ENCODE peak calls at places on chromosomes 13 and 19, in seven cellular contexts. One of them, this sample, is unnamed.

GRCh38 chr19:35177377-35178274 is 23.1 kb downstream of the FXYD5 start:
- DNase-seq in stimulated activated naive CD8-positive, alpha-beta T cell treated with anti-CD3 and anti-CD28 coated beads, Interleukin-15, amount 100 ng/mL, for 72 hours: no peak
- DNase-seq in cardiac fibroblast: no peak
- DNase-seq in omental fat pad: no peak
- DNase-seq in retina: no peak
- DNase-seq in dermis blood vessel endothelial cell: no peak
- DNase-seq in stimulated activated CD4-positive, alpha-beta T cell treated with anti-CD3 and anti-CD28 coated beads, Interleukin-2, amount 100 ng/mL, for 24 hours: no peak
- DNase-seq in this sample: no peak

GRCh38 chr13:99386911-99387788 is 80.0 kb upstream of the GPR183 start:
- DNase-seq in stimulated activated CD4-positive, alpha-beta T cell treated with anti-CD3 and anti-CD28 coated beads, Interleukin-2, amount 100 ng/mL, for 24 hours: peak; percentile 90
- DNase-seq in dermis blood vessel endothelial cell: peak; percentile 70
- DNase-seq in omental fat pad: peak; percentile 57
- DNase-seq in cardiac fibroblast: peak; percentile 10
- DNase-seq in stimulated activated naive CD8-positive, alpha-beta T cell treated with anti-CD3 and anti-CD28 coated beads, Interleukin-15, amount 100 ng/mL, for 72 hours: peak; percentile 81
- DNase-seq in retina: no peak
- DNase-seq in this sample: peak; percentile 92

GRCh38 chr19:55308281-55308680 is 16.9 kb downstream of the TMEM150B start:
- DNase-seq in stimulated activated CD4-positive, alpha-beta T cell treated with anti-CD3 and anti-CD28 coated beads, Interleukin-2, amount 100 ng/mL, for 24 hours: no peak
- DNase-seq in retina: no peak
- DNase-seq in cardiac fibroblast: no peak
- DNase-seq in stimulated activated naive CD8-positive, alpha-beta T cell treated with anti-CD3 and anti-CD28 coated beads, Interleukin-15, amount 100 ng/mL, for 72 hours: no peak
- DNase-seq in dermis blood vessel endothelial cell: no peak
- DNase-seq in omental fat pad: no peak
- DNase-seq in this sample: no peak

GRCh38 chr19:48926909-48927308 is 6.6 kb upstream of the DHDH start:
- DNase-seq in stimulated activated naive CD8-positive, alpha-beta T cell treated with anti-CD3 and anti-CD28 coated beads, Interleukin-15, amount 100 ng/mL, for 72 hours: no peak
- DNase-seq in retina: no peak
- DNase-seq in cardiac fibroblast: peak; percentile 98
- DNase-seq in omental fat pad: no peak
- DNase-seq in stimulated activated CD4-positive, alpha-beta T cell treated with anti-CD3 and anti-CD28 coated beads, Interleukin-2, amount 100 ng/mL, for 24 hours: no peak
- DNase-seq in dermis blood vessel endothelial cell: peak; percentile 87
- DNase-seq in this sample: no peak

GRCh38 chr13:104426435-104426834 is 1360.2 kb upstream of the SLC10A2 start:
- DNase-seq in dermis blood vessel endothelial cell: no peak
- DNase-seq in omental fat pad: no peak
- DNase-seq in stimulated activated CD4-positive, alpha-beta T cell treated with anti-CD3 and anti-CD28 coated beads, Interleukin-2, amount 100 ng/mL, for 24 hours: no peak
- DNase-seq in cardiac fibroblast: no peak
- DNase-seq in retina: no peak
- DNase-seq in stimulated activated naive CD8-positive, alpha-beta T cell treated with anti-CD3 and anti-CD28 coated beads, Interleukin-15, amount 100 ng/mL, for 72 hours: no peak
- DNase-seq in this sample: no peak

GRCh38 chr19:38079926-38080380 is 144.1 kb downstream of the DPF1 start:
- DNase-seq in stimulated activated naive CD8-positive, alpha-beta T cell treated with anti-CD3 and anti-CD28 coated beads, Interleukin-15, amount 100 ng/mL, for 72 hours: no peak
- DNase-seq in stimulated activated CD4-positive, alpha-beta T cell treated with anti-CD3 and anti-CD28 coated beads, Interleukin-2, amount 100 ng/mL, for 24 hours: no peak
- DNase-seq in dermis blood vessel endothelial cell: peak; percentile 83
- DNase-seq in retina: no peak
- DNase-seq in omental fat pad: no peak
- DNase-seq in cardiac fibroblast: peak; percentile 71
- DNase-seq in this sample: no peak

GRCh38 chr19:45349430-45349941 is 8.9 kb downstream of the KLC3 start:
- DNase-seq in retina: no peak
- DNase-seq in omental fat pad: no peak
- DNase-seq in stimulated activated CD4-positive, alpha-beta T cell treated with anti-CD3 and anti-CD28 coated beads, Interleukin-2, amount 100 ng/mL, for 24 hours: no peak
- DNase-seq in dermis blood vessel endothelial cell: no peak
- DNase-seq in cardiac fibroblast: no peak
- DNase-seq in stimulated activated naive CD8-positive, alpha-beta T cell treated with anti-CD3 and anti-CD28 coated beads, Interleukin-15, amount 100 ng/mL, for 72 hours: no peak
- DNase-seq in this sample: no peak

GRCh38 chr19:48806818-48807589 is 3.8 kb downstream of the BCAT2 start:
- DNase-seq in stimulated activated CD4-positive, alpha-beta T cell treated with anti-CD3 and anti-CD28 coated beads, Interleukin-2, amount 100 ng/mL, for 24 hours: no peak
- DNase-seq in dermis blood vessel endothelial cell: peak; percentile 62
- DNase-seq in cardiac fibroblast: peak; percentile 59
- DNase-seq in stimulated activated naive CD8-positive, alpha-beta T cell treated with anti-CD3 and anti-CD28 coated beads, Interleukin-15, amount 100 ng/mL, for 72 hours: no peak
- DNase-seq in omental fat pad: no peak
- DNase-seq in retina: peak; percentile 72
- DNase-seq in this sample: no peak

GRCh38 chr13:66809496-66809895 is 420.6 kb downstream of the PCDH9 start:
- DNase-seq in cardiac fibroblast: no peak
- DNase-seq in stimulated activated CD4-positive, alpha-beta T cell treated with anti-CD3 and anti-CD28 coated beads, Interleukin-2, amount 100 ng/mL, for 24 hours: no peak
- DNase-seq in dermis blood vessel endothelial cell: no peak
- DNase-seq in stimulated activated naive CD8-positive, alpha-beta T cell treated with anti-CD3 and anti-CD28 coated beads, Interleukin-15, amount 100 ng/mL, for 72 hours: no peak
- DNase-seq in retina: no peak
- DNase-seq in omental fat pad: no peak
- DNase-seq in this sample: no peak

GRCh38 chr13:111915104-111915551 is 151.8 kb upstream of the SOX1 start:
- DNase-seq in cardiac fibroblast: no peak
- DNase-seq in retina: no peak
- DNase-seq in omental fat pad: no peak
- DNase-seq in dermis blood vessel endothelial cell: no peak
- DNase-seq in stimulated activated naive CD8-positive, alpha-beta T cell treated with anti-CD3 and anti-CD28 coated beads, Interleukin-15, amount 100 ng/mL, for 72 hours: no peak
- DNase-seq in stimulated activated CD4-positive, alpha-beta T cell treated with anti-CD3 and anti-CD28 coated beads, Interleukin-2, amount 100 ng/mL, for 24 hours: peak; percentile 0
- DNase-seq in this sample: peak; percentile 31

GRCh38 chr13:109145631-109146030 is 516.2 kb downstream of the MYO16 start:
- DNase-seq in stimulated activated CD4-positive, alpha-beta T cell treated with anti-CD3 and anti-CD28 coated beads, Interleukin-2, amount 100 ng/mL, for 24 hours: no peak
- DNase-seq in omental fat pad: no peak
- DNase-seq in stimulated activated naive CD8-positive, alpha-beta T cell treated with anti-CD3 and anti-CD28 coated beads, Interleukin-15, amount 100 ng/mL, for 72 hours: no peak
- DNase-seq in retina: peak; percentile 39
- DNase-seq in cardiac fibroblast: peak; percentile 85
- DNase-seq in dermis blood vessel endothelial cell: peak; percentile 13
- DNase-seq in this sample: no peak

GRCh38 chr13:25237083-25237482 is 50.2 kb downstream of the MTMR6 start:
- DNase-seq in stimulated activated CD4-positive, alpha-beta T cell treated with anti-CD3 and anti-CD28 coated beads, Interleukin-2, amount 100 ng/mL, for 24 hours: no peak
- DNase-seq in cardiac fibroblast: no peak
- DNase-seq in retina: no peak
- DNase-seq in dermis blood vessel endothelial cell: no peak
- DNase-seq in omental fat pad: no peak
- DNase-seq in stimulated activated naive CD8-positive, alpha-beta T cell treated with anti-CD3 and anti-CD28 coated beads, Interleukin-15, amount 100 ng/mL, for 72 hours: no peak
- DNase-seq in this sample: no peak

GRCh38 chr19:14496849-14497346 is 971 bp upstream of the GIPC1 start:
- DNase-seq in dermis blood vessel endothelial cell: no peak
- DNase-seq in cardiac fibroblast: no peak
- DNase-seq in stimulated activated naive CD8-positive, alpha-beta T cell treated with anti-CD3 and anti-CD28 coated beads, Interleukin-15, amount 100 ng/mL, for 72 hours: no peak
- DNase-seq in stimulated activated CD4-positive, alpha-beta T cell treated with anti-CD3 and anti-CD28 coated beads, Interleukin-2, amount 100 ng/mL, for 24 hours: no peak
- DNase-seq in omental fat pad: no peak
- DNase-seq in retina: no peak
- DNase-seq in this sample: no peak

GRCh38 chr13:90690458-90691063 is 656.9 kb upstream of the MIR17HG start:
- DNase-seq in stimulated activated naive CD8-positive, alpha-beta T cell treated with anti-CD3 and anti-CD28 coated beads, Interleukin-15, amount 100 ng/mL, for 72 hours: no peak
- DNase-seq in dermis blood vessel endothelial cell: no peak
- DNase-seq in stimulated activated CD4-positive, alpha-beta T cell treated with anti-CD3 and anti-CD28 coated beads, Interleukin-2, amount 100 ng/mL, for 24 hours: no peak
- DNase-seq in retina: no peak
- DNase-seq in cardiac fibroblast: peak; percentile 96
- DNase-seq in omental fat pad: no peak
- DNase-seq in this sample: no peak

GRCh38 chr19:12244370-12244769 is 50.3 kb downstream of the ZNF44 start:
- DNase-seq in cardiac fibroblast: no peak
- DNase-seq in stimulated activated naive CD8-positive, alpha-beta T cell treated with anti-CD3 and anti-CD28 coated beads, Interleukin-15, amount 100 ng/mL, for 72 hours: no peak
- DNase-seq in omental fat pad: no peak
- DNase-seq in stimulated activated CD4-positive, alpha-beta T cell treated with anti-CD3 and anti-CD28 coated beads, Interleukin-2, amount 100 ng/mL, for 24 hours: no peak
- DNase-seq in retina: no peak
- DNase-seq in dermis blood vessel endothelial cell: no peak
- DNase-seq in this sample: no peak

GRCh38 chr19:33298146-33298911 is 4.0 kb downstream of the CEBPA start:
- DNase-seq in dermis blood vessel endothelial cell: no peak
- DNase-seq in retina: no peak
- DNase-seq in stimulated activated CD4-positive, alpha-beta T cell treated with anti-CD3 and anti-CD28 coated beads, Interleukin-2, amount 100 ng/mL, for 24 hours: no peak
- DNase-seq in cardiac fibroblast: no peak
- DNase-seq in stimulated activated naive CD8-positive, alpha-beta T cell treated with anti-CD3 and anti-CD28 coated beads, Interleukin-15, amount 100 ng/mL, for 72 hours: no peak
- DNase-seq in omental fat pad: no peak
- DNase-seq in this sample: peak; percentile 42

GRCh38 chr13:99374994-99375805 is 68.0 kb upstream of the GPR183 start:
- DNase-seq in stimulated activated naive CD8-positive, alpha-beta T cell treated with anti-CD3 and anti-CD28 coated beads, Interleukin-15, amount 100 ng/mL, for 72 hours: no peak
- DNase-seq in omental fat pad: no peak
- DNase-seq in cardiac fibroblast: no peak
- DNase-seq in dermis blood vessel endothelial cell: no peak
- DNase-seq in retina: no peak
- DNase-seq in stimulated activated CD4-positive, alpha-beta T cell treated with anti-CD3 and anti-CD28 coated beads, Interleukin-2, amount 100 ng/mL, for 24 hours: no peak
- DNase-seq in this sample: peak; percentile 93

GRCh38 chr19:4234862-4235201 is 5.5 kb downstream of the EBI3 start:
- DNase-seq in stimulated activated CD4-positive, alpha-beta T cell treated with anti-CD3 and anti-CD28 coated beads, Interleukin-2, amount 100 ng/mL, for 24 hours: no peak
- DNase-seq in omental fat pad: no peak
- DNase-seq in dermis blood vessel endothelial cell: no peak
- DNase-seq in stimulated activated naive CD8-positive, alpha-beta T cell treated with anti-CD3 and anti-CD28 coated beads, Interleukin-15, amount 100 ng/mL, for 72 hours: no peak
- DNase-seq in cardiac fibroblast: no peak
- DNase-seq in retina: no peak
- DNase-seq in this sample: no peak

GRCh38 chr13:87570669-87571068 is 100.5 kb upstream of the SLITRK5 start:
- DNase-seq in retina: no peak
- DNase-seq in dermis blood vessel endothelial cell: no peak
- DNase-seq in cardiac fibroblast: no peak
- DNase-seq in stimulated activated CD4-positive, alpha-beta T cell treated with anti-CD3 and anti-CD28 coated beads, Interleukin-2, amount 100 ng/mL, for 24 hours: no peak
- DNase-seq in stimulated activated naive CD8-positive, alpha-beta T cell treated with anti-CD3 and anti-CD28 coated beads, Interleukin-15, amount 100 ng/mL, for 72 hours: no peak
- DNase-seq in omental fat pad: no peak
- DNase-seq in this sample: no peak

GRCh38 chr19:55683449-55684261 is 8.6 kb downstream of the EPN1 start:
- DNase-seq in cardiac fibroblast: no peak
- DNase-seq in retina: no peak
- DNase-seq in omental fat pad: no peak
- DNase-seq in stimulated activated CD4-positive, alpha-beta T cell treated with anti-CD3 and anti-CD28 coated beads, Interleukin-2, amount 100 ng/mL, for 24 hours: no peak
- DNase-seq in stimulated activated naive CD8-positive, alpha-beta T cell treated with anti-CD3 and anti-CD28 coated beads, Interleukin-15, amount 100 ng/mL, for 72 hours: no peak
- DNase-seq in dermis blood vessel endothelial cell: no peak
- DNase-seq in this sample: peak; percentile 82

GRCh38 chr13:113044431-113045114 is 61.0 kb upstream of the F7 start:
- DNase-seq in omental fat pad: no peak
- DNase-seq in stimulated activated CD4-positive, alpha-beta T cell treated with anti-CD3 and anti-CD28 coated beads, Interleukin-2, amount 100 ng/mL, for 24 hours: no peak
- DNase-seq in stimulated activated naive CD8-positive, alpha-beta T cell treated with anti-CD3 and anti-CD28 coated beads, Interleukin-15, amount 100 ng/mL, for 72 hours: no peak
- DNase-seq in retina: no peak
- DNase-seq in cardiac fibroblast: no peak
- DNase-seq in dermis blood vessel endothelial cell: no peak
- DNase-seq in this sample: no peak

GRCh38 chr19:5881543-5882299 is 11.4 kb upstream of the FUT5 start:
- DNase-seq in cardiac fibroblast: no peak
- DNase-seq in stimulated activated CD4-positive, alpha-beta T cell treated with anti-CD3 and anti-CD28 coated beads, Interleukin-2, amount 100 ng/mL, for 24 hours: no peak
- DNase-seq in omental fat pad: no peak
- DNase-seq in dermis blood vessel endothelial cell: no peak
- DNase-seq in retina: no peak
- DNase-seq in stimulated activated naive CD8-positive, alpha-beta T cell treated with anti-CD3 and anti-CD28 coated beads, Interleukin-15, amount 100 ng/mL, for 72 hours: no peak
- DNase-seq in this sample: no peak

GRCh38 chr13:111919826-111920225 is 147.1 kb upstream of the SOX1 start:
- DNase-seq in cardiac fibroblast: no peak
- DNase-seq in stimulated activated naive CD8-positive, alpha-beta T cell treated with anti-CD3 and anti-CD28 coated beads, Interleukin-15, amount 100 ng/mL, for 72 hours: no peak
- DNase-seq in omental fat pad: no peak
- DNase-seq in dermis blood vessel endothelial cell: no peak
- DNase-seq in stimulated activated CD4-positive, alpha-beta T cell treated with anti-CD3 and anti-CD28 coated beads, Interleukin-2, amount 100 ng/mL, for 24 hours: no peak
- DNase-seq in retina: no peak
- DNase-seq in this sample: peak; percentile 28